ENCODE peak calls at places on chromosomes 13 and 19, in seven cellular contexts. G is CD8-positive, alpha-beta T cell; U is fibroblast of the conjunctiva; O is lung microvascular endothelial cell; Q is stimulated activated CD8-positive, alpha-beta memory T cell treated with anti-CD3 and anti-CD28 coated beads, Interleukin-7, amount 100 ng/mL, for 1 hour; P is LoVo; L is activated naive CD8-positive, alpha-beta T cell treated with anti-CD3 and anti-CD28 coated beads for 36 hours. I is an unnamed sample.
A peak's percentile ranks its signal among the peaks of the same experiment; 100 is the strongest.

GRCh38 chr19:3129112-3129511 is 6.7 kb upstream of the GNA15 start:
- DNase-seq in G (no peak), U (peak; percentile 44), O (peak; percentile 87), Q (no peak), P (peak; percentile 38), L (no peak), I (no peak)

GRCh38 chr19:35549174-35549788 is 3.9 kb downstream of the TMEM147 start:
- DNase-seq in G (no peak), U (peak; percentile 30), O (peak; percentile 82), Q (no peak), P (peak; percentile 67), L (peak; percentile 43), I (no peak)

GRCh38 chr13:38879278-38879677 is 111.4 kb downstream of the STOML3 start:
- DNase-seq in G (no peak), U (no peak), O (no peak), Q (no peak), P (no peak), L (no peak), I (no peak)

GRCh38 chr19:977058-977464 is 7.1 kb upstream of the WDR18 start:
- DNase-seq in G (no peak), U (no peak), O (no peak), Q (no peak), P (no peak), L (no peak), I (no peak)

GRCh38 chr13:30972888-30973377 is 40.5 kb downstream of the TEX26 start:
- DNase-seq in G (no peak), U (no peak), O (no peak), Q (no peak), P (no peak), L (no peak), I (no peak)

GRCh38 chr19:33953592-33953991 is 156.9 kb downstream of the KCTD15 start:
- DNase-seq in G (no peak), U (no peak), O (peak; percentile 11), Q (no peak), P (no peak), L (no peak), I (no peak)

GRCh38 chr13:57632276-57633140 is 964 bp downstream of the PCDH17 start:
- DNase-seq in G (no peak), U (no peak), O (peak; percentile 16), Q (no peak), P (no peak), L (no peak), I (no peak)

GRCh38 chr13:40192516-40193257 is 473.8 kb downstream of the FOXO1 start:
- DNase-seq in G (no peak), U (no peak), O (no peak), Q (no peak), P (no peak), L (no peak), I (no peak)

GRCh38 chr19:53927745-53928144 is 18.7 kb downstream of the CACNG7 start:
- DNase-seq in G (no peak), U (peak; percentile 28), O (peak; percentile 71), Q (no peak), P (peak; percentile 69), L (no peak), I (no peak)

GRCh38 chr19:47713046-47714021 is at the start of gene EHD2:
- DNase-seq in G (no peak), U (peak; percentile 68), O (peak; percentile 88), Q (no peak), P (peak; percentile 63), L (peak; percentile 58), I (peak; percentile 51)

GRCh38 chr19:1507763-1508506 is 4.9 kb downstream of the ADAMTSL5 start:
- DNase-seq in G (peak; percentile 86), U (peak; percentile 91), O (peak; percentile 95), Q (peak; percentile 71), P (peak; percentile 84), L (peak; percentile 87), I (peak; percentile 99)

GRCh38 chr19:2207991-2208860 is 27.9 kb downstream of the PLEKHJ1 start:
- DNase-seq in G (no peak), U (peak; percentile 53), O (peak; percentile 80), Q (no peak), P (no peak), L (no peak), I (peak; percentile 76)

GRCh38 chr19:13507053-13507611 is 853 bp upstream of the CACNA1A start:
- DNase-seq in G (no peak), U (no peak), O (no peak), Q (no peak), P (no peak), L (no peak), I (no peak)

GRCh38 chr13:113777311-113778260 is 18.6 kb downstream of the TMEM255B start:
- DNase-seq in G (no peak), U (no peak), O (peak; percentile 64), Q (no peak), P (no peak), L (no peak), I (peak; percentile 11)